ENCODE peak calls at places on chromosomes 1 and 21, in nine cellular contexts. G is activated T-cell treated with anti-CD3 and anti-CD28 coated beads for 1 hour; P is GM13977; B is MG63; V is hippocampal formation; N is T-cell; J is retina; H is NCI-H1417; Z is stimulated activated CD8-positive, alpha-beta memory T cell treated with anti-CD3 and anti-CD28 coated beads, Interleukin-2, amount 100 ng/mL, for 48 hours. S is an unnamed sample.

GRCh38 chr1:3066826-3067225 is 2.2 kb upstream of the PRDM16 start:
- DNase-seq in J (no peak), G (no peak), V (no peak), Z (no peak), B (no peak), N (no peak), P (no peak), H (no peak), S (no peak)

GRCh38 chr1:154411525-154411924 is 6.4 kb downstream of the IL6R start:
- DNase-seq in N (no peak), J (no peak), B (no peak), G (no peak), H (no peak), P (no peak), V (no peak), Z (no peak), S (no peak)

GRCh38 chr1:208909011-208909410 is 664.8 kb upstream of the PLXNA2 start:
- DNase-seq in P (no peak), H (no peak), V (no peak), N (no peak), Z (no peak), B (peak), G (no peak), J (peak), S (no peak)

GRCh38 chr1:94989398-94989797 is 62.5 kb upstream of the CNN3 start:
- DNase-seq in H (no peak), J (no peak), B (no peak), P (no peak), N (no peak), G (no peak), V (no peak), Z (no peak), S (no peak)

GRCh38 chr21:16241021-16241420 is 511.2 kb downstream of the USP25 start:
- DNase-seq in V (no peak), J (no peak), H (no peak), N (no peak), G (no peak), P (no peak), B (no peak), Z (no peak), S (no peak)

GRCh38 chr1:6199298-6200187 is at the start of gene RPL22:
- DNase-seq in Z (peak), H (peak), G (peak), J (peak), B (peak), N (peak), P (peak), V (peak), S (peak)

GRCh38 chr1:116345830-116346229 is 27.2 kb upstream of the ATP1A1 start:
- DNase-seq in Z (no peak), V (no peak), G (peak), B (no peak), N (peak), J (peak), H (peak), P (no peak), S (no peak)

GRCh38 chr1:155207578-155208405 is at the start of gene THBS3:
- DNase-seq in Z (no peak), N (no peak), P (no peak), J (peak), G (no peak), V (no peak), H (no peak), B (peak), S (no peak)

GRCh38 chr1:174068000-174068399 is 45.8 kb upstream of the RC3H1 start:
- DNase-seq in N (no peak), P (no peak), Z (no peak), G (no peak), J (no peak), B (no peak), H (no peak), V (no peak), S (peak)

S was measured in MM.1S.